ENCODE peak calls at places on chromosome 19, in seven cellular contexts. R, O, W, T, U, C and A are unnamed samples.

GRCh38 chr19:58544591-58545285 is 874 bp downstream of the TRIM28 start:
- DNase-seq in R (no peak), O (peak), W (no peak), T (no peak), U (peak), C (no peak), A (no peak)

GRCh38 chr19:289651-290538 is 1.3 kb downstream of the PLPP2 start:
- DNase-seq in R (peak), O (no peak), W (peak), T (no peak), U (no peak), C (no peak), A (peak)

GRCh38 chr19:37763488-37763887 is 15.9 kb downstream of the ZNF573 start:
- DNase-seq in R (no peak), O (no peak), W (no peak), T (no peak), U (no peak), C (no peak), A (no peak)

GRCh38 chr19:10294368-10294697 is 4.6 kb downstream of the ICAM5 start:
- DNase-seq in R (no peak), O (no peak), W (no peak), T (no peak), U (no peak), C (no peak), A (no peak)

GRCh38 chr19:47230122-47230920 is 678 bp downstream of the BBC3 start:
- DNase-seq in R (peak), O (peak), W (peak), T (peak), U (peak), C (no peak), A (no peak)

GRCh38 chr19:47447470-47448359 is 24.0 kb downstream of the SLC8A2 start:
- DNase-seq in R (peak), O (peak), W (no peak), T (no peak), U (no peak), C (no peak), A (no peak)

GRCh38 chr19:45812297-45812696 is 2.8 kb downstream of the RSPH6A start:
- DNase-seq in R (no peak), O (no peak), W (no peak), T (no peak), U (no peak), C (no peak), A (no peak)

GRCh38 chr19:33424181-33424580 is 50.7 kb downstream of the CEBPG start:
- DNase-seq in R (no peak), O (no peak), W (no peak), T (no peak), U (no peak), C (no peak), A (no peak)

GRCh38 chr19:29805026-29805925 is 6.5 kb upstream of the CCNE1 start:
- DNase-seq in R (no peak), O (no peak), W (no peak), T (no peak), U (no peak), C (no peak), A (peak)

GRCh38 chr19:15836345-15836594 is 20.8 kb upstream of the OR10H1 start:
- DNase-seq in R (no peak), O (no peak), W (no peak), T (no peak), U (no peak), C (no peak), A (no peak)

GRCh38 chr19:5205388-5205787 is 135.2 kb downstream of the PTPRS start:
- DNase-seq in R (no peak), O (no peak), W (no peak), T (peak), U (no peak), C (no peak), A (no peak)

GRCh38 chr19:29668746-29669609 is 3.7 kb downstream of the PLEKHF1 start:
- DNase-seq in R (no peak), O (no peak), W (peak), T (no peak), U (no peak), C (no peak), A (no peak)

GRCh38 chr19:45147835-45148676 is 12.7 kb downstream of the NKPD1 start:
- DNase-seq in R (no peak), O (no peak), W (no peak), T (no peak), U (no peak), C (no peak), A (no peak)

GRCh38 chr19:38556521-38557174 is 61.1 kb downstream of the MAP4K1 start:
- DNase-seq in R (no peak), O (no peak), W (no peak), T (no peak), U (no peak), C (no peak), A (no peak)

GRCh38 chr19:9109959-9110358 is 2.7 kb upstream of the OR7G2 start:
- DNase-seq in R (no peak), O (no peak), W (no peak), T (no peak), U (no peak), C (no peak), A (no peak)

GRCh38 chr19:18408053-18408476 is 10.6 kb upstream of the LRRC25 start:
- DNase-seq in R (peak), O (peak), W (no peak), T (no peak), U (peak), C (no peak), A (peak)

GRCh38 chr19:18453269-18454024 is 15.5 kb upstream of the ISYNA1 start:
- DNase-seq in R (no peak), O (no peak), W (no peak), T (no peak), U (no peak), C (no peak), A (no peak)

GRCh38 chr19:43552616-43553015 is 19.6 kb downstream of the ZNF575 start:
- DNase-seq in R (no peak), O (no peak), W (no peak), T (no peak), U (peak), C (no peak), A (no peak)

GRCh38 chr19:46878613-46879375 is 18.0 kb downstream of the ARHGAP35 start:
- DNase-seq in R (no peak), O (no peak), W (no peak), T (no peak), U (no peak), C (peak), A (no peak)

GRCh38 chr19:16076958-16077611 is 790 bp downstream of the TPM4 start:
- DNase-seq in R (no peak), O (peak), W (peak), T (peak), U (peak), C (no peak), A (no peak)

GRCh38 chr19:12647490-12648071 is 19.0 kb downstream of the MAN2B1 start:
- DNase-seq in R (no peak), O (peak), W (no peak), T (peak), U (peak), C (no peak), A (no peak)

DNA sequence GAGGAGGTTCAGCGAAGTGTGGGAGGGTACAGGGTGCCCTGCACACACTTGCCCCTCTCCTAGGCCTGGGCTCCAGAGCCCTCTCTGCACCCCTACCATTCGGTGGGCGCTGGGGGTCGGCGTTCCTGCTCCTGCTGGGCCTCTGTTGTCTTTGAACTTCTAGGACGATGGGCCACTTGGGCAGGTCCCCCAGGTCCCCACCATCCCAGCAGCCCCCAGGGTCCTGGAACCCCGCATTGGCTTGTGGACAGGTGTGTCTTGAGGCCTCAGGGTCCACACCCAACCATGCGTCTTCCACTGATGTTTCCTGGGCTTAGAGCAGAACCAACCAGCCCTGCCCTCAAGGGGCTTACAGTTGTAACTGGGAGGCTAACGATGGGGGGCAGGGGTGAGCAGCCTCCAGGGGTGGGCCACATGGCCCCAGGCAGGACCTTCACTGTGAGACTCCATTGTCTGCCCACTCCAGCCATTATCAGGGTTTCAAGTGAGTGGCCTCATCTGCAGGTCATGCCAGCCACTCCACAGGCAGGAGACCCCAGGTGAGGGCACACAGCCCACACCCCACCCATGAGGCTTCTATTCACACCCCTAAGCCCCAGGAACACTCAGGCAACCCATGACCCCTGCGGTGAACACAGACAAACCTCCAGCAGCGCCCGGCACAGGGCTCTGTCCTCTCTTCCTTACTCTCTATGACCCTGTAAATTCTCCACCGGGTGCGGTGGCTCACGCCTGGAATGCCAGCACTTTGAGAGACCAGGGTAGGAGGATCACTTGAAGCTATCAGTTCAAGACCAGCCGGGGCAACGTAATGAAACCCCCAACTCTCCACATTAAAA is 2.0 kb upstream of the KLF16 start:
- DNase-seq in R (no peak), O (no peak), W (peak), T (no peak), U (no peak), C (no peak), A (no peak)
- H3K4me3 ChIP-seq in R (peak), O (peak), W (no peak), T (peak), U (no peak), C (peak), A (peak)

DNA sequence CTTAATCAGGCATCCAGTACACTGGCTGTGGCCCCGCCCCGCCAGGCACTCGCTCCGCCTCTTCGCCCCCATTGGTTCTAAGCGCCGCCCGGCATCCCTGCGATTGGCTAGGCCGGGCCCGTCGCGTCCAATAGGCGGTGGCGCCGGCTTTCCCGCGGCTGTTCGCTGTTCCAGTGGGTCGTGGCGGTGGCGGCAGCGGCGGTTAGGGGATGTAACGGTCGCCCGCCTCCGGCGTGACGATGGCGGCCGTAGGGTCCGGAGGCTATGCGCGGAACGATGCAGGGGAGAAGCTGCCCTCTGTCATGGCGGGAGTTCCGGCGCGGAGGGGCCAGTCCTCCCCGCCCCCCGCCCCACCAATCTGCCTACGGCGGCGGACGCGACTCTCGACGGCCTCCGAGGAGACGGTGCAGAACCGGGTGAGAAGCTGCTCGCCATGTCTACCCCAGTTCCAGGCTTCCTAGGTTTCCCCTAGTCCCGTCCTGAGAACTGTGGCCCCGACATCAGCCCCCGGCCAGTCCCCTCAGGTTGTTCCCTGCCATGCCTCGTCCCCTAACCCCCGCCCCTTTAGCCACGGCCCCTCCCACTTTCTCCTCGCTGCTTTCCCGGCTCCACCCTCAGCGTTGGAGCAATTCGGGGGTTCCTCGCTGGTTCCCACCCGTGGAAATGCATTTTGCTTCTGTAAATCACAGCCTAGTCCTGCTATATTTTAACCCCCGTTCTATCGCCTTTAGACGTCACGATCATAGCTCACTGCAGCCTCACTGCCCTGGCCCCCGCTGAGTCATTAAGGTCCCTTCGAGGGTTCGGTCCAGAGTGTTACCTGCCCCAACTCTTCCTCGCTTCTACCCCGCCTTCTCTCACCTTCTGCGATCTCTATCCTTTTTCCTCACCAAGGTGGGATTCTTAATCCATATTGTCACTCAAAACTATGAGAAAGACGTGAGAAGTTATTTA is at the start of gene WDR62:
- DNase-seq in R (peak), O (peak), W (peak), T (peak), U (peak), C (peak), A (no peak)
- TF ChIP-seq CTCF in R (no peak), O (no peak), W (no peak), T (no peak), U (peak), C (no peak), A (no peak)

GRCh38 chr19:3154957-3155736 is 19.3 kb downstream of the GNA15 start:
- DNase-seq in R (peak), O (peak), W (peak), T (peak), U (peak), C (peak), A (no peak)
- H3K4me3 ChIP-seq in R (no peak), O (peak), W (no peak), T (peak), U (no peak), C (peak), A (no peak)

DNA sequence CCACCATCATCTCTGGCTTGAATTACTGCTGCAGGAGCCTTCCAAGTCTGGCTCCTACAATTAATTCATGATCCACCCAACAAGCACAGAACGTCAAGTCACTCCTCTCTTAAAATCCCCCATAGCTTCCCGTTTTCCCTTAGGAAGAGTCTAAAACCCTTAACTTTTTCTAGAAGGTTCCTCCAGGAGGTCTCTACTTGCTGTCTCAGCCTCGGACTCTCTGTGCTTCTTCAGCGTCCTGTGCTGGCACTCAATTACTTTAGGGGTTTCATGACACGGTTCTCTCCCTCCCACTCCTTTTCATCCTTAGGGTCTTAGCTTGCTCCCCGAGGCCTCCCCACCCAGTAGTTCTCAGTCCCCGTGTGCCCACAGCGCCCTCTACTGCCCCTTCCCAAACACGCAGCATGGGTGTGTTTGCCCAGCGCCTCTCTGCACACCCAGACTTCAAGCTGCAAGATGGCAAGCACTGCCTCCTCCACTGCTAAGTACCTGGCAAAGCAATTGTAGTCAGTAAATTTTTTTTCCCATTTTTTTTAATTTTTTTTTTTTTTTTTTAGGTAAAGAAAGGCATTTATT is 25.8 kb upstream of the MAP3K10 start:
- DNase-seq in R (peak), O (peak), W (peak), T (peak), U (peak), C (no peak), A (no peak)
- TF ChIP-seq CTCF in R (peak), O (peak), W (no peak), T (peak), U (peak), C (peak), A (peak)

GRCh38 chr19:42196011-42197001 is 21.2 kb downstream of the DEDD2 start:
- DNase-seq in R (no peak), O (no peak), W (no peak), T (no peak), U (no peak), C (no peak), A (no peak)
- H3K4me3 ChIP-seq in R (no peak), O (no peak), W (no peak), T (no peak), U (no peak), C (no peak), A (no peak)

GRCh38 chr19:28334419-28334818 is 878.5 kb downstream of the UQCRFS1 start:
- DNase-seq in R (no peak), O (no peak), W (no peak), T (no peak), U (no peak), C (no peak), A (no peak)
- TF ChIP-seq CTCF in R (no peak), O (no peak), W (no peak), T (no peak), U (no peak), C (no peak), A (no peak)

GRCh38 chr19:13906525-13906904 is 514 bp downstream of the CC2D1A start:
- DNase-seq in R (peak), O (no peak), W (no peak), T (peak), U (no peak), C (no peak), A (no peak)
- H3K4me3 ChIP-seq in R (peak), O (peak), W (peak), T (peak), U (peak), C (peak), A (peak)